ENCODE peak calls at places on chromosomes 5 and 9, in ten cellular contexts. D, N, F, M, X, G, I, P, T and H are unnamed samples.

GRCh38 chr9:129071526-129072131 is 9.3 kb upstream of the DOLPP1 start:
- DNase-seq in I (no peak), M (no peak), F (no peak), P (no peak), G (no peak), X (no peak), D (no peak), N (no peak), T (no peak), H (no peak)

GRCh38 chr9:128972956-128973355 is 25.5 kb downstream of the NUP188 start:
- DNase-seq in F (no peak), D (no peak), P (no peak), X (no peak), N (peak; percentile 16), I (no peak), M (no peak), T (peak; percentile 66), G (no peak), H (no peak)

GRCh38 chr9:128026255-128027165 is 40.6 kb downstream of the NAIF1 start:
- DNase-seq in D (no peak), T (no peak), N (no peak), P (no peak), X (no peak), M (no peak), I (no peak), F (no peak), G (peak; percentile 72), H (no peak)

GRCh38 chr9:110742741-110743371 is 74.3 kb downstream of the MUSK start:
- DNase-seq in M (no peak), T (peak; percentile 92), P (no peak), G (no peak), F (no peak), D (no peak), X (no peak), N (no peak), I (peak; percentile 13), H (no peak)

GRCh38 chr5:1838013-1838412 is 36.8 kb downstream of the NDUFS6 start:
- DNase-seq in N (no peak), G (no peak), M (no peak), P (no peak), T (no peak), F (no peak), I (no peak), D (no peak), X (no peak), H (no peak)

GRCh38 chr5:159021360-159022177 is 78.1 kb downstream of the EBF1 start:
- DNase-seq in M (no peak), I (no peak), N (no peak), F (no peak), T (peak; percentile 94), D (no peak), G (no peak), P (no peak), X (no peak), H (peak; percentile 23)

GRCh38 chr5:139422307-139422893 is 16.9 kb downstream of the DNAJC18 start:
- DNase-seq in X (no peak), M (no peak), N (peak; percentile 63), F (no peak), D (peak; percentile 34), G (peak; percentile 47), T (peak; percentile 80), I (no peak), P (no peak), H (peak; percentile 51)

GRCh38 chr9:36845844-36846243 is 188.2 kb downstream of the PAX5 start:
- DNase-seq in T (no peak), X (no peak), D (no peak), M (no peak), G (no peak), N (no peak), F (no peak), I (no peak), P (no peak), H (no peak)

GRCh38 chr5:132656774-132657355 is 1.1 kb upstream of the IL13 start:
- DNase-seq in X (no peak), T (no peak), D (no peak), P (no peak), N (no peak), G (no peak), I (no peak), M (no peak), F (no peak), H (no peak)

GRCh38 chr5:159182691-159183090 is 26.7 kb downstream of the RNF145 start:
- DNase-seq in M (no peak), P (no peak), I (no peak), N (no peak), T (peak; percentile 80), F (no peak), D (no peak), X (peak; percentile 43), G (no peak), H (no peak)

GRCh38 chr9:17003576-17004240 is 131.1 kb upstream of the CNTLN start:
- DNase-seq in I (no peak), F (no peak), D (no peak), N (no peak), M (no peak), P (no peak), X (no peak), G (no peak), T (peak; percentile 79), H (no peak)

GRCh38 chr9:113922160-113922559 is 46.1 kb downstream of the ZNF618 start:
- DNase-seq in D (peak; percentile 54), I (no peak), P (no peak), F (no peak), M (no peak), N (no peak), G (no peak), X (no peak), T (no peak), H (no peak)

DNA sequence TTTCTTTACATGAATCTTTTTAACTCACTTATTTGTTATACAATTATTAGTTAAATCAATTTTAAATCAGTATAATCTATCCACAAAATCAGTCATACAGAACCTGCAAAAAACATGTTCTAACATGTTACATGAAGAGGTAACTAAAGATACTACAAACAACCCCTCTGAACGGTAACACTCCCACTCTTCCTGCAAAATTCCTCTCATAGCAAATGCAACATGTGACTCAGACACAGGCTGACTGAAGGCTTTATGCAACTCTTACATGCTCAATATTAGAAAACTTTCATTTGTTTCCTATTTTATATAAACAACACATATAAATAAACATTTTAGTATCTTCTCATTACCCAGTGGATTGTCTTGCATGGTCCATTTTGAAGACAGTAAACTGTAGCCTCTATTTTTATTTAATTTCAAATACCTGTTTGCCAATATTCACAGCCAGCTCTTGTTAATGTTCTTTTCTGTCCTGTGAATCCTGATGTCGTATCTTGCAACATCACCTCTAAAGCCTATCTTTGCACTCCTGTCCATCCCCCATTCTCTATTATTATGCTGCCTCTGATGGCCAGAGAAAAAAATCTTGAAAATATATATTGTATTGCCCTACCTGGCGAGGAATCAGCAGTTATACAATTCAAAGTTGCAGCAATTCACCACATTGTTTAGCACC is 100.5 kb upstream of the CCDC152 start:
- DNase-seq in T (peak; percentile 18), G (no peak), N (no peak), I (no peak), F (no peak), P (no peak), M (no peak), X (no peak), D (no peak), H (no peak)
- TF ChIP-seq CTCF in T (no peak), G (no peak), N (no peak), I (no peak), F (no peak), P (no peak), M (no peak), X (no peak), D (no peak), H (no peak)

DNA sequence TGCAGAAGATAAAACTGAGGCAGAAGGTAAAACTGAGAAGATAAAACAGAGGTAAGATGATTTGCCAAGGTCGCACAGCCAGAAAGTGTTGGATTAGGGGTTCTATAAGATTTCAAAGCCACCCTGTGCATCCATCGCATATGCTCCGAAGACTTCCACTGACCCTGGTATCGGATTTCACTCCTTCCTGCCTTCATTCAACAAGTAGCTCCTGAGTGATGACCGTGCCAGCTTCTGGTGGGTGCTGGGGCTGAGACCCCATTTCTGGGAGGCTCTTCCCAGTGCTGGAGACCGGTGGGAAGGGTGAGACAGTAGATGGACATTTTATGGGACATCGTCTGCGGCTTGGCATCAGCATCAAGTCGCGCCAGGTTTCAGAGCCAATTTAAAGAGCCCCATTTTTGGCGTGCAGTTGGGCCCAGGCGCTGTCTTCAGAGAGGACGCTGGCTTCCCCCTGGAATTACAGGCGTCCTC is 53.7 kb upstream of the DAB2IP start:
- DNase-seq in N (no peak), I (no peak), D (no peak), F (no peak), X (no peak), M (no peak), T (no peak), G (no peak), P (no peak), H (no peak)
- H3K4me3 ChIP-seq in N (peak overlapping the region; percentile 41), I (no peak overlapping the region), D (no peak overlapping the region), F (peak overlapping the region; percentile 54), X (no peak overlapping the region), M (no peak overlapping the region), T (no peak overlapping the region), G (no peak overlapping the region), P (peak overlapping the region; percentile 60), H (no peak overlapping the region)

GRCh38 chr9:108125541-108125940 is 636.0 kb upstream of the KLF4 start:
- DNase-seq in G (no peak), N (no peak), X (no peak), T (no peak), P (no peak), F (no peak), I (no peak), D (no peak), M (no peak), H (peak; percentile 20)
- TF ChIP-seq CTCF in G (no peak), N (peak; percentile 45), X (peak; percentile 41), T (peak; percentile 42), P (no peak), F (no peak), I (no peak), D (no peak), M (no peak), H (peak; percentile 73)

GRCh38 chr9:12851331-12851730 is 76.5 kb downstream of the LURAP1L start:
- DNase-seq in I (no peak), N (no peak), T (no peak), F (no peak), M (no peak), D (no peak), X (no peak), G (no peak), P (no peak), H (no peak)

GRCh38 chr9:12849486-12850010 is 74.7 kb downstream of the LURAP1L start:
- DNase-seq in D (no peak), T (peak; percentile 49), X (no peak), F (no peak), G (no peak), M (no peak), P (no peak), I (no peak), N (no peak), H (no peak)

GRCh38 chr9:12846035-12846434 is 71.2 kb downstream of the LURAP1L start:
- DNase-seq in F (no peak), I (no peak), T (no peak), G (no peak), N (no peak), P (no peak), M (no peak), D (no peak), X (no peak), H (no peak)

GRCh38 chr9:12843735-12844134 is 68.9 kb downstream of the LURAP1L start:
- DNase-seq in D (no peak), X (no peak), M (no peak), F (no peak), N (no peak), G (no peak), P (no peak), I (no peak), T (no peak), H (no peak)

GRCh38 chr9:12847591-12847990 is 72.8 kb downstream of the LURAP1L start:
- DNase-seq in I (no peak), N (no peak), X (no peak), F (no peak), M (no peak), T (no peak), P (no peak), D (no peak), G (no peak), H (no peak)
- H3K4me3 ChIP-seq in I (no peak overlapping the region), N (no peak overlapping the region), X (no peak overlapping the region), F (no peak overlapping the region), M (no peak overlapping the region), T (no peak overlapping the region), P (no peak overlapping the region), D (no peak overlapping the region), G (no peak overlapping the region), H (no peak overlapping the region)